ENCODE peak calls at places on chromosomes 2 and 18, in six cellular contexts. H is mesothelial cell of epicardium, G is cardiac fibroblast, P is foreskin fibroblast, M is activated B cell treated with CpG ODN at 0.5 μM for 24 hours, D is GM20000. L is an unnamed sample.
A peak's percentile ranks its signal among the peaks of the same experiment; 100 is the strongest.

GRCh38 chr2:96463119-96463518 is 42.0 kb downstream of the NEURL3 start:
- DNase-seq in H (no peak), G (no peak), P (no peak), M (no peak), D (no peak), L (no peak)

GRCh38 chr2:160934263-160934662 is 226.0 kb upstream of the TANK start:
- DNase-seq in H (no peak), G (peak; percentile 30), P (no peak), M (no peak), D (no peak), L (no peak)

GRCh38 chr18:42513416-42513815 is 558.4 kb downstream of the PIK3C3 start:
- DNase-seq in H (no peak), G (no peak), P (no peak), M (no peak), D (no peak), L (peak; percentile 23)

GRCh38 chr2:108069515-108070310 is 83.4 kb downstream of the SLC5A7 start:
- DNase-seq in H (no peak), G (no peak), P (no peak), M (no peak), D (no peak), L (no peak)

GRCh38 chr2:198596985-198597384 is 792.6 kb downstream of the PLCL1 start:
- DNase-seq in H (no peak), G (no peak), P (no peak), M (no peak), D (no peak), L (no peak)

GRCh38 chr18:47050468-47050867 is 15.0 kb upstream of the ELOA2 start:
- DNase-seq in H (no peak), G (peak; percentile 75), P (peak; percentile 76), M (no peak), D (peak; percentile 35), L (no peak)

GRCh38 chr2:219627105-219628100 is at the start of gene SLC4A3:
- DNase-seq in H (peak; percentile 67), G (peak; percentile 5), P (peak; percentile 60), M (no peak), D (peak; percentile 69), L (peak; percentile 72)

GRCh38 chr2:1767939-1768691 is 23.8 kb upstream of the PXDN start:
- DNase-seq in H (no peak), G (no peak), P (no peak), M (no peak), D (no peak), L (no peak)

GRCh38 chr2:69390474-69390873 is 3.4 kb upstream of the GFPT1 start:
- DNase-seq in H (no peak), G (no peak), P (no peak), M (no peak), D (no peak), L (no peak)

GRCh38 chr18:9926977-9927376 is 13.2 kb downstream of the VAPA start:
- DNase-seq in H (no peak), G (no peak), P (no peak), M (no peak), D (no peak), L (no peak)

GRCh38 chr18:2971741-2972552 is 41.0 kb downstream of the LPIN2 start:
- DNase-seq in H (no peak), G (peak; percentile 57), P (no peak), M (peak; percentile 53), D (peak; percentile 69), L (no peak)

GRCh38 chr2:62705859-62706720 is 577 bp downstream of the EHBP1 start:
- DNase-seq in H (peak; percentile 40), G (peak; percentile 50), P (peak; percentile 79), M (no peak), D (no peak), L (no peak)

GRCh38 chr2:11508279-11508678 is 25.6 kb upstream of the GREB1 start:
- DNase-seq in H (no peak), G (no peak), P (no peak), M (no peak), D (no peak), L (no peak)

GRCh38 chr2:240892925-240893324 is 3.0 kb downstream of the MAB21L4 start:
- DNase-seq in H (no peak), G (no peak), P (no peak), M (no peak), D (no peak), L (no peak)

GRCh38 chr18:63773616-63774015 is 1.6 kb upstream of the SERPINB7 start:
- DNase-seq in H (no peak), G (no peak), P (no peak), M (no peak), D (no peak), L (no peak)

GRCh38 chr2:198054299-198054698 is 249.9 kb downstream of the PLCL1 start:
- DNase-seq in H (no peak), G (peak; percentile 58), P (peak; percentile 74), M (no peak), D (peak; percentile 29), L (no peak)

GRCh38 chr2:171957061-171957460 is 34.8 kb downstream of the HAT1 start:
- DNase-seq in H (no peak), G (peak; percentile 9), P (peak; percentile 51), M (no peak), D (no peak), L (no peak)
- TF ChIP-seq CTCF in H (no peak), G (no peak), P (peak; percentile 11), M (no peak), D (no peak), L (peak; percentile 16)

GRCh38 chr2:192194065-192194865 is 468 bp downstream of the TMEFF2 start:
- DNase-seq in H (peak; percentile 62), G (peak; percentile 27), P (peak; percentile 65), M (peak; percentile 18), D (peak; percentile 26), L (no peak)

GRCh38 chr2:192195548-192196418 is 1.1 kb upstream of the TMEFF2 start:
- DNase-seq in H (peak; percentile 52), G (peak; percentile 43), P (peak; percentile 66), M (peak; percentile 18), D (peak; percentile 31), L (no peak)

GRCh38 chr2:192194866-192195547 is at the start of gene TMEFF2:
- DNase-seq in H (peak; percentile 82), G (peak; percentile 64), P (peak; percentile 96), M (peak; percentile 25), D (peak; percentile 56), L (peak; percentile 79)

GRCh38 chr2:192196451-192197194 is 1.9 kb upstream of the TMEFF2 start:
- DNase-seq in H (no peak), G (peak; percentile 34), P (peak; percentile 28), M (no peak), D (no peak), L (no peak)

DNA sequence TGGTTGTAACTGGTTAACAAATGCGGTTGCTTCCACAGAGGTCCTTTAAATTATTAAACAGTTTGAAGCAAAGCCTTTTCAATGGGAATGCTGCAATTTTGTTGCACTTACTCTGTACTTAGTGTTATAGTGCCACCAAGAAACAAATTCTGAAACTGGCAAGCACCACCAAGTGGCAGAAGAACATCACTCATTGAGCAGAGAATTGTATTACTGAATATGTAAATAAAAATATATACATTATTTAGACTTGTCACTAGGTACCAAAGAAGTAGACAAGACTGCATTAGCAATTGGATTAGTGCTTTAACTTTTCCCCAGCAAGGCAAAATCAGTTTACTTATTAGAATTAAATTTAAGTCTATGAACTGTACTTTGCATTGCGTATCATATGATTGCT is 2.7 kb upstream of the TMEFF2 start:
- DNase-seq in H (no peak), G (peak; percentile 38), P (peak; percentile 62), M (no peak), D (no peak), L (no peak)
- TF ChIP-seq CTCF in H (no peak), G (peak; percentile 11), P (no peak), M (no peak), D (no peak), L (peak; percentile 40)

DNA sequence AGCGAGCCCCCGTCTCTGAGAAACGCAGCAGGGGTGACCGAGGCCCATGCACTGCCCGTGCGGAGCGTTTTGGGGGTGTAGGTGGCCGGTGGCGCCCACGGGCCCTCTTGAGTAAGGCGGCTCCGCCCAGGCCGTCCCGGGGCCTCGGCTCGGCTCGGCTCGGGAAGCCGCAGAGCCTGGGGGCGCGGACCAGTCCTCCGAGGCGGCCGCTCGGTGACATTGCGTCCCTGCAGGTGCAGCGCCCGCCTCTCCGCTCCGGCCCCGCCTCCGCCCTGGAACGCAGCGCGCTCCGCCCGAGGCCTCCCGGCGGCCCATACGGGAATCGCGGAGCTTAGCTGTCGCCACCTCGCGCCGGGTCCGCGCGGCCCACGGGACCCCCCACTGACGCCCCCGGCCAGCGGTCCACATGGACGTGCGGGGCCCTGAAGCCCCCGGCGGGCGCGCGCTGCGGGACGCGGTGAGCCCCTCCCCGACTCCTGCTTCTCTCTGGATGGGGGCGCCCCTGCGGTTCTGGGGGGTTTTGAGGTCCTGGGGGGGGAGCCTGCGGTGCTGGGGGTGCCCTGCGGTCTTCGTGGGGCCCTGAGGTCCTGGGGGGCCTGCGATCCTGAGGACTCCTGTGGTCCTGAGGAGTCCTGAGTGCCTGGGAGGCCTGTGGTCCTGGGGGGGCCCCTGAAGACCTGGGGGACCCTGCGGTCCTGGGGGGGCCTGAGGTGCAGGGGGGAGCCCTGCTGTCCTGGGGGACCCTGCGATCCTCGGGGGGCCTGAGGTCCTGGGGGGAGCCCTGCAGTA is at the start of gene HSBP1L1:
- DNase-seq in H (peak; percentile 78), G (peak; percentile 27), P (peak; percentile 84), M (peak; percentile 56), D (peak; percentile 86), L (no peak)
- TF ChIP-seq CTCF in H (no peak), G (no peak), P (no peak), M (no peak), D (no peak), L (peak; percentile 7)

GRCh38 chr2:120861576-120862191 is 126.0 kb downstream of the GLI2 start:
- DNase-seq in H (no peak), G (no peak), P (no peak), M (no peak), D (no peak), L (no peak)

GRCh38 chr2:120863661-120864320 is 128.1 kb downstream of the GLI2 start:
- DNase-seq in H (no peak), G (peak; percentile 78), P (peak; percentile 56), M (no peak), D (no peak), L (no peak)

GRCh38 chr2:120861191-120861575 is 125.5 kb downstream of the GLI2 start:
- DNase-seq in H (no peak), G (no peak), P (no peak), M (no peak), D (no peak), L (no peak)

GRCh38 chr2:120863173-120863545 is 127.5 kb downstream of the GLI2 start:
- DNase-seq in H (no peak), G (no peak), P (no peak), M (no peak), D (no peak), L (no peak)

DNA sequence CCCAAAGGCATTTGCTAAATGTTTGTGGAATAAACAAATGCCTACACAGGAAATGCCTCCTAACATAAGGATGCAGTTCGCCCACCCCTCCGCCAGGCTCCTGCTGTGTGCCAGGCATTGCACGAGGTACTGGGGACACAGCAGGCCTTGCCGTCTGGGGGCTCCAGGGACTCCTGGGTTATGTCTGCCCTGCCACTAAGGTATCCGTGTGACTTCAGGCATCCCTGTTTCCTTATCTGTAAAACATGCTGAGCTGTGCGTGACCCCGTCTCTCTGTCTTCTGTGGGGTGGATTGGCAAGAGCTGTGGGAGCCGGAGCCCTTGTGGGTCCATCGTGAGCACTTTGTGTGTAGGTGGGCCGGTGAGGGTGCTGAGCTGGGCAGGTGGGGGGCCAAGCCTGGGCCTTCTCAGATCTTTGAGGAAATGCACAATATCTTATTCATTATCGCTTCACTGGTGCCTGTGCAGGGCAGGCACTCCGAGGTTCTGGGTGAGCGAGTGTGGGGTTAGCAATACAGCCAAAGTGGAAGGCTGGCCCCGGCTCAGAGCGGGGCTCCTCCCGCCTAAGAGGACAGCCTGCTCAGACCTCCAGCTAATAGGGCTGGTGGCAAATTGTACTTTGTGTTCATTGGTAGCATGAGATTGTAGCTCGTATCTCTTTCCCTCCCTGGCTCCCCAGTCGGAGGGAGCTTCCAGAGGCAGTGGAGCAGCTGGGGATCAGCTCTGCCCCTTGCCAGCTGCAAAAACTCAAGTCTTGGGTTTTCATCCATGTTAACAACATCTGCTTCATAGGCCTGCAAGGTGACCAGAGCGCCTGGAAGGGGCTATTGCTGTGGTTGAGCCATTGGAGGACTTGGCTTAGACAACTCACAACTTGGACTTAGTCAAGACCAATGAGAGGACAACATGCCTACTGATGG is 126.8 kb downstream of the GLI2 start:
- DNase-seq in H (no peak), G (no peak), P (no peak), M (no peak), D (no peak), L (no peak)
- TF ChIP-seq CTCF in H (no peak), G (no peak), P (no peak), M (no peak), D (no peak), L (no peak)